ENCODE peak calls at places on chromosomes 16 and 17, in ten cellular contexts. L, U, A, O, G, T, J, X, Z and V are unnamed samples.

GRCh38 chr17:31130286-31131224 is 35.8 kb downstream of the NF1 start:
- DNase-seq in T (no peak), O (no peak), U (no peak), X (peak; percentile 84), Z (peak; percentile 12), A (no peak), L (no peak), J (no peak), G (no peak), V (no peak)

GRCh38 chr16:83939266-83939856 is 13.7 kb upstream of the OSGIN1 start:
- DNase-seq in U (no peak), L (no peak), J (no peak), T (no peak), Z (no peak), X (no peak), A (no peak), G (no peak), O (no peak), V (no peak)

GRCh38 chr16:22670551-22670970 is 143.4 kb upstream of the HS3ST2 start:
- DNase-seq in L (peak; percentile 60), G (no peak), Z (peak; percentile 77), J (no peak), O (no peak), T (no peak), A (no peak), X (peak; percentile 10), U (peak; percentile 22), V (no peak)

GRCh38 chr17:3944485-3945388 is 19.5 kb downstream of the ATP2A3 start:
- DNase-seq in G (no peak), X (peak; percentile 26), T (peak; percentile 37), U (peak; percentile 32), L (no peak), J (no peak), O (no peak), Z (peak; percentile 97), A (peak; percentile 66), V (peak; percentile 92)

GRCh38 chr17:65064452-65065019 is 8.0 kb upstream of the GNA13 start:
- DNase-seq in J (no peak), U (no peak), L (peak; percentile 32), Z (no peak), T (no peak), X (peak; percentile 35), O (no peak), G (no peak), A (no peak), V (peak; percentile 62)

GRCh38 chr16:76278976-76279375 is 1.8 kb downstream of the CNTNAP4 start:
- DNase-seq in O (no peak), Z (peak; percentile 55), T (no peak), G (peak; percentile 7), U (peak; percentile 27), J (no peak), X (no peak), L (no peak), A (no peak), V (peak; percentile 59)

GRCh38 chr17:33284022-33284421 is 9.1 kb downstream of the ASIC2 start:
- DNase-seq in Z (no peak), J (no peak), G (peak; percentile 77), U (no peak), O (no peak), A (peak; percentile 62), X (peak; percentile 46), T (peak; percentile 36), L (peak; percentile 70), V (peak; percentile 54)

GRCh38 chr16:84818989-84819643 is 669 bp upstream of the CRISPLD2 start:
- DNase-seq in T (no peak), U (no peak), X (no peak), L (no peak), A (no peak), O (no peak), G (no peak), J (no peak), Z (no peak), V (no peak)

GRCh38 chr17:81252336-81253329 is 13.5 kb downstream of the NDUFAF8 start:
- DNase-seq in U (no peak), O (no peak), T (no peak), G (no peak), X (no peak), Z (no peak), L (no peak), A (no peak), J (no peak), V (no peak)

GRCh38 chr17:43779145-43780125 is 658 bp upstream of the DUSP3 start:
- DNase-seq in X (peak; percentile 45), T (no peak), J (no peak), Z (peak; percentile 56), O (no peak), L (peak; percentile 66), U (no peak), G (no peak), A (no peak), V (no peak)

GRCh38 chr16:85569615-85570212 is 43.4 kb upstream of the GSE1 start:
- DNase-seq in T (peak; percentile 68), O (no peak), A (peak; percentile 54), L (no peak), Z (no peak), J (peak; percentile 53), X (peak; percentile 76), U (no peak), G (no peak), V (no peak)

GRCh38 chr16:4401510-4401909 is 14.9 kb downstream of the CORO7 start:
- DNase-seq in Z (no peak), G (no peak), J (no peak), A (no peak), L (no peak), X (no peak), O (no peak), U (no peak), T (no peak), V (no peak)

GRCh38 chr17:50611639-50612038 is 23.0 kb upstream of the ABCC3 start:
- DNase-seq in X (no peak), Z (no peak), T (no peak), J (no peak), U (no peak), G (no peak), L (no peak), A (no peak), O (no peak), V (no peak)
- H3K4me1 ChIP-seq in X (no peaks in the 10 kb centered on the region), Z (peaks cover 20% of the 10 kb centered on the region), T (no peaks in the 10 kb centered on the region), J (no peaks in the 10 kb centered on the region), U (peaks cover 20% of the 10 kb centered on the region), G (no peaks in the 10 kb centered on the region), L (peaks cover 4% of the 10 kb centered on the region), A (no peaks in the 10 kb centered on the region), O (peaks cover 26% of the 10 kb centered on the region), V (peaks cover 2% of the 10 kb centered on the region)

DNA sequence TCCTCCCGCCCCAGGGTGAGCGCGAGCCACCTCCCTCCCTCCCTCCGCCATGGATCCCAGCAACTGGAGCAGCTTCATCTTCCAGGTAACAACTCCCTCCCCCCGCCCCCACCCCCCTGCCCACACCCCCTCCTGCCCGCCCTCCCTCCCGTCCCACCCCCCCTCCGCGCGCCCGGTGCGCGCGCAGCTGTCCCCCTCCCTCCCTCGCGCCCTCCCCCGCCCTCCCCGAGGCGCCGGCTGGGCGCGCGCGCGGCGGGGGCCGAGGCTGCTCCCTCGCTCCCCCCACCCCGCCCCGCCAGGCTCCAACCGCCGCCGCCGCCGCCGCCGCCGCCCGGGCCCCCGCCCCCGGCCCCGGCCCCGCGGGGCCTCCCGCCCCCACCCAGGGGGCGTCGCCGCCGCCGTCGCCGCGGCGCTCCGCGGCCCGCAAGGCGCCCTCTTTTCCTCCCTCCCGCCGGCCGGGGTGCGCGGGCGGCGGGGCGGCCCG is at the start of gene MAZ:
- DNase-seq in T (no peak), J (no peak), L (no peak), U (no peak), X (no peak), G (no peak), Z (no peak), O (no peak), A (no peak), V (peak; percentile 92)
- H3K4me1 ChIP-seq in T (peaks cover 41% of the 10 kb centered on the region), J (peaks cover 8% of the 10 kb centered on the region), L (peaks cover 44% of the 10 kb centered on the region), U (peaks cover 26% of the 10 kb centered on the region), X (peaks cover 31% of the 10 kb centered on the region), G (peaks cover 33% of the 10 kb centered on the region), Z (peaks cover 38% of the 10 kb centered on the region), O (peaks cover 60% of the 10 kb centered on the region), A (peaks cover 54% of the 10 kb centered on the region), V (peaks cover 38% of the 10 kb centered on the region)

GRCh38 chr16:89720520-89720858 is 209 bp downstream of the VPS9D1 start:
- DNase-seq in L (no peak), O (no peak), G (no peak), Z (peak; percentile 81), J (peak; percentile 48), A (peak; percentile 52), U (no peak), X (peak; percentile 41), T (peak; percentile 75), V (peak; percentile 84)

GRCh38 chr16:89712476-89712805 is 8.3 kb downstream of the VPS9D1 start:
- DNase-seq in A (no peak), X (no peak), L (no peak), T (no peak), J (no peak), U (no peak), O (no peak), Z (peak; percentile 34), G (no peak), V (peak; percentile 17)

GRCh38 chr16:89717310-89718197 is 3.1 kb downstream of the VPS9D1 start:
- DNase-seq in O (no peak), J (no peak), X (no peak), L (no peak), T (no peak), A (no peak), U (no peak), G (no peak), Z (no peak), V (no peak)

GRCh38 chr16:89720859-89721643 is at the start of the genes VPS9D1 and ZNF276:
- DNase-seq in U (peak; percentile 56), J (peak; percentile 82), Z (peak; percentile 94), L (peak; percentile 66), T (peak; percentile 88), G (no peak), O (no peak), A (peak; percentile 86), X (peak; percentile 89), V (peak; percentile 95)

DNA sequence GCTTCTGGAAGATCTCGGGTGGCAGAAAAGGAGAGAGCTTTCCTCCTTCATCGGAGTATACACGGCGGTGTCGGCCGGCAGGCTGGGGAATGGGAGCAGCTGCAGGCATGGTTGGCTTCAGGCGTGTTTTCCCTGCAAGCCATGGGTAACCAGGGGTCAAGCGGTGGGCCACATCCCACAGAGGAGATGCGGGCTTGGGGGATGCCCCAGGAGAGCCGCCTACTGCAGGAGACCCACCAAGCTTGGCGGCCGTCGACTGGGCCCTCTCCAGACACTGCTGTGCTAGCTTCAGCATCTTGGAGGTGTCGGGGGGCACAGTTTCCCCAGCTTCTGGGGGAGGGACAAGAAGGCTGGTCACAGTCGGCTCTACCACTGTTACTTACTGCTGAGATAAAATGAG is 4.2 kb downstream of the VPS9D1 start:
- DNase-seq in O (no peak), U (no peak), T (no peak), X (no peak), A (no peak), Z (no peak), J (no peak), L (no peak), G (no peak), V (no peak)
- H3K4me1 ChIP-seq in O (peaks cover 44% of the 10 kb centered on the region), U (peaks cover 12% of the 10 kb centered on the region), T (peaks cover 20% of the 10 kb centered on the region), X (peaks cover 12% of the 10 kb centered on the region), A (peaks cover 29% of the 10 kb centered on the region), Z (peaks cover 3% of the 10 kb centered on the region), J (no peaks in the 10 kb centered on the region), L (peaks cover 28% of the 10 kb centered on the region), G (peaks cover 8% of the 10 kb centered on the region), V (peaks cover 14% of the 10 kb centered on the region)

GRCh38 chr16:1475552-1476114 is 805 bp upstream of the CLCN7 start:
- DNase-seq in L (no peak), J (no peak), U (no peak), G (no peak), X (no peak), Z (no peak), T (no peak), O (no peak), A (no peak), V (no peak)
- H3K4me1 ChIP-seq in L (peaks cover 11% of the 10 kb centered on the region), J (no peaks in the 10 kb centered on the region), U (peaks cover 6% of the 10 kb centered on the region), G (peaks cover 21% of the 10 kb centered on the region), X (peaks cover 15% of the 10 kb centered on the region), Z (peaks cover 9% of the 10 kb centered on the region), T (peaks cover 13% of the 10 kb centered on the region), O (peaks cover 49% of the 10 kb centered on the region), A (peaks cover 45% of the 10 kb centered on the region), V (peaks cover 14% of the 10 kb centered on the region)

GRCh38 chr16:73046484-73047214 is 1.3 kb downstream of the ZFHX3 start:
- DNase-seq in T (no peak), J (no peak), Z (no peak), X (peak; percentile 30), L (no peak), U (no peak), O (no peak), A (no peak), G (no peak), V (no peak)
- H3K4me1 ChIP-seq in T (peaks cover 58% of the 10 kb centered on the region), J (peaks cover 5% of the 10 kb centered on the region), Z (peaks cover 43% of the 10 kb centered on the region), X (peaks cover 71% of the 10 kb centered on the region), L (peaks cover 74% of the 10 kb centered on the region), U (peaks cover 4% of the 10 kb centered on the region), O (peaks cover 90% of the 10 kb centered on the region), A (peaks cover 90% of the 10 kb centered on the region), G (peaks cover 45% of the 10 kb centered on the region), V (peaks cover 79% of the 10 kb centered on the region)